ENCODE peak calls at places on chromosome 4, in four cellular contexts. One of them, this sample, is unnamed. For H3F3A and H3K27me3, the result is how much of the 10 kb centered on the place peaks cover.

GRCh38 chr4:106238819-106239420 is 77.1 kb downstream of the TBCK start:
- DNase-seq in MM.1S: peak
- DNase-seq in GM23248: peak
- DNase-seq in neural progenitor cell: peak
- DNase-seq in this sample: peak

GRCh38 chr4:109302366-109303140 is at the start of gene COL25A1:
- DNase-seq in GM23248: peak
- DNase-seq in neural progenitor cell: peak
- DNase-seq in MM.1S: peak
- DNase-seq in this sample: no peak

GRCh38 chr4:98519268-98519993 is 139.0 kb downstream of the TSPAN5 start:
- DNase-seq in neural progenitor cell: no peak
- DNase-seq in GM23248: peak
- DNase-seq in MM.1S: no peak
- DNase-seq in this sample: no peak

GRCh38 chr4:125461676-125462363 is 147.1 kb downstream of the FAT4 start:
- DNase-seq in GM23248: no peak
- DNase-seq in neural progenitor cell: no peak
- DNase-seq in MM.1S: peak
- DNase-seq in this sample: no peak

GRCh38 chr4:3852751-3853150 is 86.6 kb downstream of the ADRA2C start:
- DNase-seq in GM23248: no peak
- DNase-seq in neural progenitor cell: no peak
- DNase-seq in MM.1S: no peak
- DNase-seq in this sample: no peak

GRCh38 chr4:176792348-176793059 is at the start of gene VEGFC:
- DNase-seq in GM23248: peak
- DNase-seq in neural progenitor cell: peak
- DNase-seq in MM.1S: peak
- DNase-seq in this sample: peak

GRCh38 chr4:52926575-52926974 is 64.5 kb downstream of the RASL11B start:
- DNase-seq in neural progenitor cell: peak
- DNase-seq in GM23248: no peak
- DNase-seq in MM.1S: no peak
- DNase-seq in this sample: no peak

GRCh38 chr4:116638592-116638991 is 446.8 kb downstream of the TRAM1L1 start:
- DNase-seq in neural progenitor cell: no peak
- DNase-seq in GM23248: no peak
- DNase-seq in MM.1S: no peak
- DNase-seq in this sample: no peak

GRCh38 chr4:156953951-156954350 is 17.6 kb downstream of the PDGFC start:
- DNase-seq in MM.1S: no peak
- DNase-seq in GM23248: no peak
- DNase-seq in neural progenitor cell: no peak
- DNase-seq in this sample: no peak

GRCh38 chr4:54226399-54227260 is 2.5 kb upstream of the PDGFRA start:
- DNase-seq in MM.1S: no peak
- DNase-seq in GM23248: peak
- DNase-seq in neural progenitor cell: peak
- DNase-seq in this sample: no peak

GRCh38 chr4:78612398-78613005 is 60.9 kb downstream of the ANXA3 start:
- DNase-seq in neural progenitor cell: no peak
- DNase-seq in MM.1S: peak
- DNase-seq in GM23248: peak
- DNase-seq in this sample: peak

GRCh38 chr4:37517326-37517725 is 168.8 kb downstream of the RELL1 start:
- DNase-seq in neural progenitor cell: no peak
- DNase-seq in GM23248: peak
- DNase-seq in MM.1S: no peak
- DNase-seq in this sample: peak

GRCh38 chr4:81454498-81454897 is 17.2 kb downstream of the RASGEF1B start:
- DNase-seq in neural progenitor cell: no peak
- DNase-seq in MM.1S: no peak
- DNase-seq in GM23248: peak
- DNase-seq in this sample: peak

GRCh38 chr4:2755821-2756690 is at the start of gene TNIP2:
- DNase-seq in MM.1S: peak
- DNase-seq in neural progenitor cell: peak
- DNase-seq in GM23248: peak
- DNase-seq in this sample: peak

GRCh38 chr4:112284662-112285411 is 867 bp downstream of the TIFA start:
- DNase-seq in GM23248: peak
- DNase-seq in neural progenitor cell: no peak
- DNase-seq in MM.1S: peak
- DNase-seq in this sample: peak

GRCh38 chr4:105236917-105237311 is 90.2 kb downstream of the TET2 start:
- DNase-seq in MM.1S: peak
- DNase-seq in GM23248: no peak
- DNase-seq in neural progenitor cell: no peak
- DNase-seq in this sample: no peak

GRCh38 chr4:64520393-64520792 is 111.1 kb upstream of the TECRL start:
- DNase-seq in GM23248: no peak
- DNase-seq in MM.1S: no peak
- DNase-seq in neural progenitor cell: no peak
- DNase-seq in this sample: no peak

GRCh38 chr4:108370291-108370690 is 201.6 kb upstream of the LEF1 start:
- DNase-seq in MM.1S: no peak
- DNase-seq in GM23248: no peak
- DNase-seq in neural progenitor cell: peak
- DNase-seq in this sample: no peak

GRCh38 chr4:101696276-101697010 is 94.1 kb upstream of the BANK1 start:
- DNase-seq in neural progenitor cell: no peak
- DNase-seq in GM23248: no peak
- DNase-seq in MM.1S: no peak
- DNase-seq in this sample: no peak

GRCh38 chr4:78601013-78601412 is 49.4 kb downstream of the ANXA3 start:
- DNase-seq in GM23248: peak
- DNase-seq in MM.1S: no peak
- DNase-seq in neural progenitor cell: no peak
- DNase-seq in this sample: no peak

GRCh38 chr4:119026662-119027444 is 108.8 kb upstream of the MYOZ2 start:
- DNase-seq in neural progenitor cell: no peak
- DNase-seq in MM.1S: no peak
- DNase-seq in GM23248: peak
- DNase-seq in this sample: no peak

GRCh38 chr4:3447431-3448395 is 5.9 kb downstream of the HGFAC start:
- DNase-seq in MM.1S: no peak
- DNase-seq in GM23248: no peak
- DNase-seq in neural progenitor cell: no peak
- DNase-seq in this sample: no peak

GRCh38 chr4:177239878-177240277 is 69.8 kb upstream of the NEIL3 start:
- DNase-seq in GM23248: peak
- DNase-seq in MM.1S: no peak
- DNase-seq in neural progenitor cell: no peak
- DNase-seq in this sample: no peak

GRCh38 chr4:130653842-130654241 is 1557.9 kb downstream of the C4orf33 start:
- DNase-seq in neural progenitor cell: no peak
- DNase-seq in GM23248: no peak
- DNase-seq in MM.1S: no peak
- DNase-seq in this sample: no peak

GRCh38 chr4:1727117-1728031 is 6.1 kb downstream of the TACC3 start:
- DNase-seq in GM23248: peak
- DNase-seq in neural progenitor cell: no peak
- DNase-seq in MM.1S: no peak
- DNase-seq in this sample: peak
- H3F3A ChIP-seq in GM23248: under half
- H3F3A ChIP-seq in neural progenitor cell: half or more
- H3F3A ChIP-seq in MM.1S: under half
- H3F3A ChIP-seq in this sample: under half

GRCh38 chr4:87153078-87153477 is 67.3 kb downstream of the KLHL8 start:
- DNase-seq in neural progenitor cell: no peak
- DNase-seq in GM23248: no peak
- DNase-seq in MM.1S: no peak
- DNase-seq in this sample: no peak
- H3K27me3 ChIP-seq in neural progenitor cell: under half
- H3K27me3 ChIP-seq in GM23248: under half
- H3K27me3 ChIP-seq in MM.1S: under half
- H3K27me3 ChIP-seq in this sample: under half

DNA sequence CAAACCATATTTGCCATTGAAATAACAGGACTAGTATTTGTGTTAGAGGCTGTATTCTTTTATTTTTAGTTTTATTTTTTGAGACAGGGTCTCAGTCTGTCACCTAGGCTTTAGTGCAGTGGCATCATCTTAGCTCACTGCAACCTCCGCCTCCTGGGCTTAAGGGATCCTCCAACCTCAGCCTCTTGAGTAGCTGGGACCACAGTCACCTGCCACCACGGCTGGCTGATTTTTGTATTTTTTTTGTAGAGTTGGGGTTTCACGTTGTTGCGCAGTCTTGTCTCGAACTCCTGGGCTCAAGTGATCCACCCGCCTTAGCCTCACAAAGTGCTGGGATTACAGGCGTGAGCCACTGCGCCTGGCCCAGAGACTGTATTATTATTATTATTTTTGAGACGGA is 15.3 kb downstream of the TMEM131L start:
- DNase-seq in neural progenitor cell: no peak
- DNase-seq in GM23248: no peak
- DNase-seq in MM.1S: no peak
- DNase-seq in this sample: no peak
- H3F3A ChIP-seq in neural progenitor cell: under half
- H3F3A ChIP-seq in GM23248: under half
- H3F3A ChIP-seq in MM.1S: under half
- H3F3A ChIP-seq in this sample: under half

DNA sequence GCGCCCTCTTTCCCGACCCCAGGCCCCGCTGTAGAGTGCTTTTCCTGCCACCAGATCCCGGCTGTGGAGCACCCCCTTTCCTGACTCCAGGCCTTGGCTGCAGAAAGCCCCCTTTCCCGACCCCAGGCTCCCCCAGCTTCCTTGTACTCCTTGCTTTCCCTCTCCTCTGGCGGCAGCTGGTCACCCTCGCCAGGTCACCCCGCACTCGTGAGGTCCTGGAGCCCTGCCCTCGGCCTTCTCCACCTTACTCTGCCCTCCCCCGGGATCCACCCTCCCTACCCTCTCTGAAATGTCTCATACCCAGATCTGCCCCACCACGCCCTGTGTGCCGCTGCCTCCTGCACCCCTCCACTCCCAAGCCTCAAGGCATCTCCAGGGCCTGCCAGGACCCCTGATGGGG is 25.0 kb upstream of the C4orf50 start:
- DNase-seq in GM23248: no peak
- DNase-seq in MM.1S: no peak
- DNase-seq in neural progenitor cell: no peak
- DNase-seq in this sample: no peak
- H3K27me3 ChIP-seq in GM23248: under half
- H3K27me3 ChIP-seq in MM.1S: under half
- H3K27me3 ChIP-seq in neural progenitor cell: under half
- H3K27me3 ChIP-seq in this sample: under half

DNA sequence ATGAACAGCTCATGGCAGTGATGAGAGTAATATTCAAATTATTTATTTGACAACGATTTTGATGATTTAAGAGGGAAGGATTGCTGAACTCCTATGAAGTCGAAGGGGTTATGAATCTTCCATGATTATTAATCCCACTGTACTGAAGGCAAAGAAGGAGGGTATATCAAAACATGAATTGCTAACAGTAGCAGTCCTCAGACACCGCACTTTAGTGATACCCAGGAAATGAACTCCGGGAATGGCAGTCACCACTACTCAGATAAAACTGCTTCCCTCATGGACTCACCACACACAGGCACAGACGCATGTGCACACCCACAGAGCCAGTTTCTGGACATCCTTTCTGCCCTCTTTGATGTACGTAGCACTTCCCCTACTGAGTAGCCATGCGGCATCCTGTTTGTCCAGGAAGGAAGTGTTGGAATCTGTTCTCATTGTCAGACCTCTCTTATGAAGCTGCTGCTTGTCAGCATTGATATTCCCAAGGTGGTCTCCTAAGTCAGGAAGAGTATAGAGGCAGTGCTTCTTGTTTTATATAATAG is 95.7 kb downstream of the DCLK2 start:
- DNase-seq in GM23248: no peak
- DNase-seq in MM.1S: no peak
- DNase-seq in neural progenitor cell: no peak
- DNase-seq in this sample: no peak
- H3F3A ChIP-seq in GM23248: under half
- H3F3A ChIP-seq in MM.1S: under half
- H3F3A ChIP-seq in neural progenitor cell: under half
- H3F3A ChIP-seq in this sample: under half

This sample was measured in PC-3.